ENCODE peak calls at places on chromosomes 11 and 22, in six cellular contexts. One of them, this sample, is unnamed.

GRCh38 chr11:94132152-94132558 is 3.5 kb downstream of the PANX1 start:
- DNase-seq in HepG2: no peak
- DNase-seq in HCT116: no peak
- DNase-seq in SK-N-SH: no peak
- DNase-seq in GM12878: no peak
- DNase-seq in K562: no peak
- DNase-seq in this sample: no peak

GRCh38 chr22:32517488-32517887 is 42.9 kb downstream of the FBXO7 start:
- DNase-seq in HepG2: no peak
- DNase-seq in HCT116: no peak
- DNase-seq in SK-N-SH: no peak
- DNase-seq in GM12878: no peak
- DNase-seq in K562: no peak
- DNase-seq in this sample: no peak

GRCh38 chr11:13216019-13217006 is 61.3 kb upstream of the BMAL1 start:
- DNase-seq in HepG2: peak
- DNase-seq in HCT116: peak
- DNase-seq in SK-N-SH: no peak
- DNase-seq in GM12878: no peak
- DNase-seq in K562: no peak
- DNase-seq in this sample: no peak

GRCh38 chr22:50622723-50623327 is 5.1 kb downstream of the ARSA start:
- DNase-seq in HepG2: peak
- DNase-seq in HCT116: peak
- DNase-seq in SK-N-SH: peak
- DNase-seq in GM12878: no peak
- DNase-seq in K562: peak
- DNase-seq in this sample: no peak

GRCh38 chr11:12802418-12803085 is 128.3 kb downstream of the TEAD1 start:
- DNase-seq in HepG2: peak
- DNase-seq in HCT116: peak
- DNase-seq in SK-N-SH: no peak
- DNase-seq in GM12878: no peak
- DNase-seq in K562: peak
- DNase-seq in this sample: no peak

GRCh38 chr11:22690891-22691290 is 24.5 kb downstream of the GAS2 start:
- DNase-seq in HepG2: no peak
- DNase-seq in HCT116: no peak
- DNase-seq in SK-N-SH: no peak
- DNase-seq in GM12878: no peak
- DNase-seq in K562: no peak
- DNase-seq in this sample: no peak

GRCh38 chr11:127993788-127994187 is 593.6 kb downstream of the ETS1 start:
- DNase-seq in HepG2: no peak
- DNase-seq in HCT116: no peak
- DNase-seq in SK-N-SH: no peak
- DNase-seq in GM12878: no peak
- DNase-seq in K562: no peak
- DNase-seq in this sample: no peak

GRCh38 chr11:132448334-132448995 is 1078.0 kb downstream of the NTM start:
- DNase-seq in HepG2: no peak
- DNase-seq in HCT116: no peak
- DNase-seq in SK-N-SH: no peak
- DNase-seq in GM12878: no peak
- DNase-seq in K562: no peak
- DNase-seq in this sample: no peak

GRCh38 chr11:71420455-71421241 is 27.5 kb downstream of the DHCR7 start:
- DNase-seq in HepG2: peak
- DNase-seq in HCT116: peak
- DNase-seq in SK-N-SH: peak
- DNase-seq in GM12878: peak
- DNase-seq in K562: peak
- DNase-seq in this sample: peak

GRCh38 chr11:116853461-116854073 is 16.1 kb upstream of the APOA1 start:
- DNase-seq in HepG2: no peak
- DNase-seq in HCT116: peak
- DNase-seq in SK-N-SH: no peak
- DNase-seq in GM12878: peak
- DNase-seq in K562: no peak
- DNase-seq in this sample: no peak

GRCh38 chr11:114448749-114449484 is 9.7 kb downstream of the REXO2 start:
- DNase-seq in HepG2: no peak
- DNase-seq in HCT116: no peak
- DNase-seq in SK-N-SH: no peak
- DNase-seq in GM12878: no peak
- DNase-seq in K562: no peak
- DNase-seq in this sample: no peak

DNA sequence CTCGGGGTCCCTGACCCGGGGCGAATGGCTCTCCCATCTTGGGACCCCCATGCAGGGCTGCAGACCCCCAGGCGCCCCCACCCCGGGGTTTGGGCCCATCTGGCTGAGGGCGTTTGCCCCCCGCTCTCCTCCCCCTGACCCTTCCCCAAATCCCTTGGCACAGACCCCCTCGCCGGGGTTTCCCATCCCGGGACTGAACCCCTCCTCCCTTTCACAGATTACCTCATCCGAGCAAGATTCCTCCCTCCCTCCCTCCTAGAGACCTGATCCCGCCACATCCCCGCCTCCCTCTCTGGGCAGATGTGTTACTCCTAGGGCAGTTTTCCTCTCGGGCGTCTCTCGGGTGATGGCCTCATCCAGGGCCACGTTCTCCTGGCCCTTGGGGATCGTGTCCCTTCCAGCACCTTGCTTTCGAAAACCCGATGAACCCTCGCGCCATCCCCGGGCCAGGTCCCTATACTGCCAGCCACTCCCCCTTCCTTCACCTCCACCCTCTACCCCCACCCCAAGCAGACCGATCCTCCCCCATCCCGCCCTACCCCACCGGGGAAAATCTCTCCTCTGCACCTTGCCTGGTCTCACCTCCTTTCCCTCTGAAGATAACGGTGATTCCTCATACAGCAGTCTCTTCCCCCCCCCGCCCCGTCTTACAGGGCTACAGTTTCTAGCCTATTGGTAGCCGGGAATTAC is 899 bp downstream of the KMT2A start:
- DNase-seq in HepG2: peak
- DNase-seq in HCT116: no peak
- DNase-seq in SK-N-SH: peak
- DNase-seq in GM12878: no peak
- DNase-seq in K562: peak
- DNase-seq in this sample: peak
- TF ChIP-seq JUND in HepG2: no peak
- TF ChIP-seq JUND in HCT116: no peak
- TF ChIP-seq JUND in SK-N-SH: no peak
- TF ChIP-seq JUND in GM12878: no peak
- TF ChIP-seq JUND in K562: no peak
- TF ChIP-seq JUND in this sample: no peak

GRCh38 chr11:112339566-112339965 is 78.9 kb upstream of the PLET1 start:
- DNase-seq in HepG2: no peak
- DNase-seq in HCT116: no peak
- DNase-seq in SK-N-SH: no peak
- DNase-seq in GM12878: no peak
- DNase-seq in K562: no peak
- DNase-seq in this sample: no peak
- TF ChIP-seq JUND in HepG2: no peak
- TF ChIP-seq JUND in HCT116: no peak
- TF ChIP-seq JUND in SK-N-SH: no peak
- TF ChIP-seq JUND in GM12878: no peak
- TF ChIP-seq JUND in K562: no peak
- TF ChIP-seq JUND in this sample: no peak

GRCh38 chr22:46815896-46816721 is 53.7 kb downstream of the TBC1D22A start:
- DNase-seq in HepG2: peak
- DNase-seq in HCT116: no peak
- DNase-seq in SK-N-SH: no peak
- DNase-seq in GM12878: no peak
- DNase-seq in K562: peak
- DNase-seq in this sample: no peak
- TF ChIP-seq JUND in HepG2: no peak
- TF ChIP-seq JUND in HCT116: no peak
- TF ChIP-seq JUND in SK-N-SH: no peak
- TF ChIP-seq JUND in GM12878: no peak
- TF ChIP-seq JUND in K562: peak
- TF ChIP-seq JUND in this sample: no peak

DNA sequence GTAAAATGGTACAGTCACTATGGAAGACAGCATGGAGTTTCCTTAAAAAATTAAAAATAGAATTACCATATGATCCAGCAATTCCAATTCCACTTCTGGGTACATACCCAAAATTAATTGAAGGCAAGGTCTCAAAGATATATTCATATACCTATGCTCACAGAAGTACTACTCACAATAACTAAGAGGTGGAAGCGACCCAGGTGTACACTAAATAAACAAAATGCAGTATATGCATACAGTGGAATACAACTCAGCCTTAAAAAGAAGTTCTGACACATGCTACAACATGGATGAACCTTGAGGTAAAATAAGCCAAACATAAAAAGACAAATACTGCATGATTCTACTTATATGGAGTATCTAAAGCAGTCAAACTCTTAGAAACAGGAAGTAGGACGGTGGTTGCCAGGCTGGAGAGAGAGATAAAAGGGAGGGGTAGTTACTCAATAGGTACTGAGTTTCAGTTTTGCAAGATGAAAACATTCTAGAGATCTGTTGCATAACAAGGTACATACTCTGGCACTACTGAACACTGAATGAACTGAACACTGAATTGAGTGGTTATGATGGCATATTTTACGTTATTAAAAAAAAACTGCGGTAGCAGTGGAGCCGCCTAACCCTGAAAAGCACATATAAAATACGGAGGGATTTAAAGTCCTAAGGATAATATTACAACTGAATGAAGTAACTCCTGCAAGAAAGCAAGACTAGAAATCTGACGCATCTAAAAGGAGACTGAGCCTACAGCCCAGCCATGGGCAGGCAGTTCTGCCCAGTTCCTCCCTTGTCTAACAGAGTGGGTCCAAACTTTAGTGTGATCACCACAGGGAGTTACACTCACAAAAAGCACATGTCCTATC is 12.8 kb downstream of the DGCR2 start:
- DNase-seq in HepG2: peak
- DNase-seq in HCT116: no peak
- DNase-seq in SK-N-SH: no peak
- DNase-seq in GM12878: peak
- DNase-seq in K562: no peak
- DNase-seq in this sample: no peak
- TF ChIP-seq JUND in HepG2: no peak
- TF ChIP-seq JUND in HCT116: no peak
- TF ChIP-seq JUND in SK-N-SH: no peak
- TF ChIP-seq JUND in GM12878: no peak
- TF ChIP-seq JUND in K562: peak
- TF ChIP-seq JUND in this sample: no peak

GRCh38 chr11:133864756-133865155 is 19.4 kb upstream of the SPATA19 start:
- DNase-seq in HepG2: no peak
- DNase-seq in HCT116: no peak
- DNase-seq in SK-N-SH: no peak
- DNase-seq in GM12878: no peak
- DNase-seq in K562: no peak
- DNase-seq in this sample: no peak
- TF ChIP-seq JUND in HepG2: no peak
- TF ChIP-seq JUND in HCT116: no peak
- TF ChIP-seq JUND in SK-N-SH: no peak
- TF ChIP-seq JUND in GM12878: no peak
- TF ChIP-seq JUND in K562: no peak
- TF ChIP-seq JUND in this sample: no peak

GRCh38 chr11:107785401-107785800 is 73.2 kb downstream of the SLC35F2 start:
- DNase-seq in HepG2: no peak
- DNase-seq in HCT116: no peak
- DNase-seq in SK-N-SH: no peak
- DNase-seq in GM12878: no peak
- DNase-seq in K562: no peak
- DNase-seq in this sample: no peak
- TF ChIP-seq JUND in HepG2: no peak
- TF ChIP-seq JUND in HCT116: no peak
- TF ChIP-seq JUND in SK-N-SH: no peak
- TF ChIP-seq JUND in GM12878: no peak
- TF ChIP-seq JUND in K562: no peak
- TF ChIP-seq JUND in this sample: no peak

GRCh38 chr22:41260871-41261270 is 20.1 kb upstream of the CHADL start:
- DNase-seq in HepG2: no peak
- DNase-seq in HCT116: no peak
- DNase-seq in SK-N-SH: no peak
- DNase-seq in GM12878: no peak
- DNase-seq in K562: no peak
- DNase-seq in this sample: no peak
- TF ChIP-seq JUND in HepG2: no peak
- TF ChIP-seq JUND in HCT116: no peak
- TF ChIP-seq JUND in SK-N-SH: no peak
- TF ChIP-seq JUND in GM12878: no peak
- TF ChIP-seq JUND in K562: no peak
- TF ChIP-seq JUND in this sample: no peak

GRCh38 chr22:44496844-44497217 is 1.2 kb downstream of the RTL6 start:
- DNase-seq in HepG2: no peak
- DNase-seq in HCT116: no peak
- DNase-seq in SK-N-SH: no peak
- DNase-seq in GM12878: no peak
- DNase-seq in K562: no peak
- DNase-seq in this sample: no peak

GRCh38 chr22:44496305-44496704 is 1.7 kb downstream of the RTL6 start:
- DNase-seq in HepG2: no peak
- DNase-seq in HCT116: no peak
- DNase-seq in SK-N-SH: no peak
- DNase-seq in GM12878: no peak
- DNase-seq in K562: no peak
- DNase-seq in this sample: no peak

GRCh38 chr22:44497904-44498242 is at the start of gene RTL6:
- DNase-seq in HepG2: no peak
- DNase-seq in HCT116: peak
- DNase-seq in SK-N-SH: no peak
- DNase-seq in GM12878: no peak
- DNase-seq in K562: no peak
- DNase-seq in this sample: no peak

GRCh38 chr22:44495629-44496028 is 2.4 kb downstream of the RTL6 start:
- DNase-seq in HepG2: no peak
- DNase-seq in HCT116: no peak
- DNase-seq in SK-N-SH: no peak
- DNase-seq in GM12878: no peak
- DNase-seq in K562: no peak
- DNase-seq in this sample: no peak

GRCh38 chr22:44497218-44497903 is 672 bp downstream of the RTL6 start:
- DNase-seq in HepG2: no peak
- DNase-seq in HCT116: no peak
- DNase-seq in SK-N-SH: peak
- DNase-seq in GM12878: no peak
- DNase-seq in K562: no peak
- DNase-seq in this sample: no peak
- TF ChIP-seq JUND in HepG2: no peak
- TF ChIP-seq JUND in HCT116: no peak
- TF ChIP-seq JUND in SK-N-SH: no peak
- TF ChIP-seq JUND in GM12878: no peak
- TF ChIP-seq JUND in K562: no peak
- TF ChIP-seq JUND in this sample: no peak

GRCh38 chr11:47595029-47595428 is 818 bp upstream of the C1QTNF4 start:
- DNase-seq in HepG2: no peak
- DNase-seq in HCT116: no peak
- DNase-seq in SK-N-SH: no peak
- DNase-seq in GM12878: no peak
- DNase-seq in K562: no peak
- DNase-seq in this sample: no peak
- TF ChIP-seq JUND in HepG2: no peak
- TF ChIP-seq JUND in HCT116: no peak
- TF ChIP-seq JUND in SK-N-SH: no peak
- TF ChIP-seq JUND in GM12878: no peak
- TF ChIP-seq JUND in K562: no peak
- TF ChIP-seq JUND in this sample: no peak

This sample was measured in T47D.